ENCODE peak calls at places on chromosomes 4 and X, in six cellular contexts. K, U, L, N, S and F are unnamed samples.

GRCh38 chrX:71367396-71367795 is 1.2 kb downstream of the TAF1 start:
- DNase-seq in K (no peak), U (no peak), L (no peak), N (no peak), S (no peak), F (no peak)

GRCh38 chr4:141871086-141871485 is 234.7 kb downstream of the IL15 start:
- DNase-seq in K (no peak), U (no peak), L (no peak), N (no peak), S (no peak), F (no peak)

GRCh38 chr4:21765810-21766407 is 182.7 kb downstream of the KCNIP4 start:
- DNase-seq in K (peak), U (peak), L (peak), N (no peak), S (no peak), F (peak)

GRCh38 chrX:56505866-56506265 is 57.6 kb upstream of the UBQLN2 start:
- DNase-seq in K (no peak), U (no peak), L (no peak), N (no peak), S (no peak), F (no peak)

GRCh38 chr4:41913509-41913908 is 21.7 kb upstream of the TMEM33 start:
- DNase-seq in K (no peak), U (no peak), L (no peak), N (no peak), S (no peak), F (no peak)

GRCh38 chr4:74094227-74094626 is 4.8 kb downstream of the CXCL2 start:
- DNase-seq in K (no peak), U (no peak), L (no peak), N (no peak), S (no peak), F (no peak)

GRCh38 chrX:112368371-112368770 is 285.8 kb upstream of the TRPC5 start:
- DNase-seq in K (no peak), U (no peak), L (no peak), N (no peak), S (no peak), F (no peak)

GRCh38 chr4:139665079-139665689 is 435 bp upstream of the MGST2 start:
- DNase-seq in K (no peak), U (no peak), L (no peak), N (no peak), S (no peak), F (no peak)

GRCh38 chrX:119181491-119181890 is 53.9 kb upstream of the KIAA1210 start:
- DNase-seq in K (no peak), U (peak), L (no peak), N (no peak), S (no peak), F (no peak)

GRCh38 chr4:46992338-46992737 is 1.0 kb downstream of the GABRA4 start:
- DNase-seq in K (no peak), U (no peak), L (no peak), N (no peak), S (no peak), F (no peak)

GRCh38 chr4:128501239-128501638 is 213.6 kb upstream of the PGRMC2 start:
- DNase-seq in K (no peak), U (no peak), L (no peak), N (no peak), S (no peak), F (no peak)

DNA sequence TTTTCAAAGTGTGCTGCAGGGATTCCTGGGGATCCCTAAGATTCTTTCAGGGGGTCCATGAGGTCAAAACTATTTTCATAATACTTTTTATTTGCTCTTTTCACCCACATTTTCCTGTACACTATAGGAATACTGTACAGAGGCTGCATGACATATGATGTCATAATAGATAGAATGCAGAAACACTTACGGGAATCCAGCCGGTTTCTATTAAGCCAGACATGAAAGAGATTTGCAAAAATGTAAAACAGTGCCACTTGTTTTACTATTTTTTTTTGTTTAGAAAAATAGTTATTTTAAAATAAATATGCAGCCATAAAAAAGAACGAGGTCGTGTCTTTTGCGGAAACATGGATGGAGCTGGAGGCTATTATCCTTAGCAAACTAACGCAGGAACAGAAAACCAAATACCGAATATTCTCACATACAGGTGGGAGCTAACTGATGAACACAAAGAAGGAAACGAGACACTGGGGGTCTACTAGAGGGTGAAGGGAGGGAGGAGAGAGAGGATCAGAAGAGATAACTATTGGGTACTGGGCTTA is 5.0 kb downstream of the ZFX start:
- DNase-seq in K (no peak), U (no peak), L (no peak), N (no peak), S (no peak), F (no peak)
- TF ChIP-seq POLR2AphosphoS5 in K (no peak), U (no peak), L (no peak), N (no peak), S (no peak), F (no peak)

DNA sequence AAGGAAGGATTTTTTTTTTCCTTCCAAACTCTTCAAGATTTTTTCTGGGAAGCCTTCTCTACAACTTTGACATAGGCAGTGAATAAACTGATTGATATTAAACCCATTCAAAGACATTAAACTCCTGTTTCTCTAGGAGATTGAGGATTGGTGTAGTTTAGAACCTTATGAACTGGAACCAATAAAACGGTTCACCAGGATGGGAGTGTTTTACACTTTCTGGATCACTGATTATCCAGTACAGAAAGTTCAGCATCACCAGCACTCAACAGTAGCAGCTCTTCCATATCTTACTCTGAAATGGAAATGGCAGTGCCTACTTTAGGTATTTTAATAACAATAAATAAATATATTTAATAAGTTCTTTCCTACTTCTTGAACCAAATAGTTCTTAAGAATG is 76.7 kb downstream of the BMPR1B start:
- DNase-seq in K (no peak), U (no peak), L (no peak), N (no peak), S (no peak), F (no peak)
- TF ChIP-seq TAF1 in K (no peak), U (no peak), L (no peak), N (no peak), S (no peak), F (no peak)

DNA sequence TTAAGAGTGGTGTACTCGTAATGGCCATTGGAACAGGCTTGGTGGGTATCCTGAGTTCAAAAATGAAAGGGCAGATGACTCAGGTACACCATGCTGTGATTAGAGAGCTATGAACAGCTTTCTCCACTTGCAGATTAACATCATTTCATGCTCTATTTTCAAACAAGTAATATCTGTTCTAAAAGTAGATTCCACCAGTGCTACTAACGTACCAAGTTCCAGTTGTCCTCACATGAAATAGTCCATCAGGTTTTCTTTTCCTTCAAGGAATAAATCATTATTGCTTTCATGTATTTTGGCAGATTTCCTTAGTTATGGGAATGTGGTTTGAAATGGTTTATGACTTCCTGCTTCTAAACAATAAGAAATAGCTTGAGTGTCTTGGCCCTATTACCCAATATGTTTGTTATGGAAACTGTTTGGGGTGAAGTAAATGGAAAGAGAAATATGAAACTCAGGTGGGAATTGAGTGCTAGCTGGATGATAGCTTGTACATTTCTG is 49.9 kb downstream of the PCDH7 start:
- DNase-seq in K (no peak), U (no peak), L (no peak), N (no peak), S (no peak), F (no peak)
- TF ChIP-seq POLR2A in K (no peak), U (no peak), L (no peak), N (no peak), S (no peak), F (no peak)

DNA sequence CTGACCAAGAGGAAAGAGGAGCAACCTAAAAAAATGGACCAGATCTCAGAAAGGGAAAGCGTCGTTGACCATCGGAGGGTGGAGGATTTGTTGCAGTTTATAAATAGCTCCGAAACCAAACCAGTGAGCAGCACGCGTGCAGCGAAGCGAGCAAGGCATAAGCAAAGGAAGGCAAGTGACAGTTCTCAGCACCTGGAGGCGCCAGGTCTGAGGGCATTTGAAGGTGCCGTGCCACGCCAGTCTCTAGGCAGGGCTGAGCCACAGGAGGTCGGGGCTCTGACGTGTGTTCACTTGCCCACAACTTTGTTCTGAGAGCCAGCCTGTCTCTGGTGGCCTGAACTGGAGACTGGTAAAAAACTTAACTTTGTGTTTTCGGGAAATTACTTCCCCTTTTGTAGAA is 59.7 kb downstream of the TNIP2 start:
- DNase-seq in K (no peak), U (no peak), L (no peak), N (peak), S (peak), F (peak)
- TF ChIP-seq POLR2AphosphoS5 in K (no peak), U (no peak), L (no peak), N (peak), S (peak), F (no peak)

DNA sequence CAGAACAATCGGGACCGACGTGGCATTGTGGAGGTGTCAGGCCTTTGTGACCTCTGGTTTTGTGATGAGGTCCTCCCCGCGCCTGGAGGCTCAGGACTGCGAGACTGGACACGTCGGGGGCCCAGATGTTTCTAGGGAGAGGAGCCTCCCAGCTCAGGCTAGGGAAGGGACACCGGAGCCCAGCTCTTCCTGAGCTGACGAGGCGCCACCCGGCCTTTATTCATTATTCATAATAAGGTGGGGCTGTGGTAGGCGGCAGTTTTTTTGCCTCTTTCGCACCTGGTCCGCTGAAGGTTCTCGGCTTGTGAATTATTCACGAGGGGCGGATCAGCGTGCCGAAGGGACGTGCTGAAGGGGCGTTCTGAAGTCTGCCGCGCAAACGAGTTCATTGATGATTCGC is 2.3 kb upstream of the UBA1 start:
- DNase-seq in K (no peak), U (no peak), L (no peak), N (no peak), S (no peak), F (no peak)
- TF ChIP-seq TAF1 in K (no peak), U (no peak), L (no peak), N (no peak), S (peak), F (no peak)